ENCODE peak calls at places on chromosome 19, in five cellular contexts. Z is ovary, W is RWPE1, Y is WTC11, K is cardiac muscle cell. P is an unnamed sample.

GRCh38 chr19:687569-688166 is 7.6 kb downstream of the PRSS57 start:
- DNase-seq in Z (no peak), W (no peak), Y (no peak), K (no peak), P (no peak)

GRCh38 chr19:33550741-33551140 is 29.1 kb upstream of the PEPD start:
- DNase-seq in Z (no peak), W (no peak), Y (no peak), K (no peak), P (no peak)

GRCh38 chr19:17951151-17952040 is 15.5 kb upstream of the KCNN1 start:
- DNase-seq in Z (no peak), W (no peak), Y (peak), K (peak), P (no peak)

GRCh38 chr19:49595006-49595818 is 4.2 kb downstream of the PRR12 start:
- DNase-seq in Z (no peak), W (no peak), Y (no peak), K (no peak), P (no peak)

GRCh38 chr19:39679056-39679790 is 23.5 kb downstream of the LGALS16 start:
- DNase-seq in Z (no peak), W (no peak), Y (no peak), K (no peak), P (no peak)

GRCh38 chr19:10227215-10227971 is 3.7 kb downstream of the S1PR2 start:
- DNase-seq in Z (no peak), W (no peak), Y (peak), K (no peak), P (no peak)

GRCh38 chr19:20077791-20078463 is at the start of gene ZNF90:
- DNase-seq in Z (peak), W (peak), Y (peak), K (peak), P (no peak)

GRCh38 chr19:53903055-53903680 is 5.9 kb upstream of the CACNG7 start:
- DNase-seq in Z (no peak), W (peak), Y (peak), K (peak), P (peak)

GRCh38 chr19:50880241-50880640 is 7.0 kb downstream of the KLK2 start:
- DNase-seq in Z (no peak), W (no peak), Y (no peak), K (no peak), P (no peak)

GRCh38 chr19:23817519-23817918 is 58.8 kb upstream of the ZNF681 start:
- DNase-seq in Z (no peak), W (no peak), Y (peak), K (peak), P (peak)

GRCh38 chr19:43755256-43755801 is 567 bp upstream of the SMG9 start:
- DNase-seq in Z (peak), W (peak), Y (peak), K (peak), P (peak)

GRCh38 chr19:12365094-12365371 is 450 bp downstream of the ZNF442 start:
- DNase-seq in Z (no peak), W (peak), Y (no peak), K (no peak), P (no peak)

GRCh38 chr19:1067341-1068103 is 555 bp downstream of the ARHGAP45 start:
- DNase-seq in Z (no peak), W (no peak), Y (no peak), K (no peak), P (no peak)

GRCh38 chr19:42023121-42023942 is 29.3 kb upstream of the ATP1A3 start:
- DNase-seq in Z (no peak), W (no peak), Y (peak), K (peak), P (peak)

GRCh38 chr19:13089139-13089856 is 13.4 kb downstream of the LYL1 start:
- DNase-seq in Z (no peak), W (peak), Y (peak), K (no peak), P (no peak)

GRCh38 chr19:44055870-44056269 is 4.0 kb downstream of the ZNF223 start:
- DNase-seq in Z (no peak), W (no peak), Y (peak), K (no peak), P (no peak)

GRCh38 chr19:27794444-27795042 is 1418.4 kb downstream of the UQCRFS1 start:
- DNase-seq in Z (no peak), W (no peak), Y (peak), K (peak), P (no peak)

GRCh38 chr19:45478454-45479238 is 10.8 kb downstream of the FOSB start:
- DNase-seq in Z (peak), W (peak), Y (peak), K (peak), P (peak)

GRCh38 chr19:50447053-50447452 is 14.4 kb downstream of the MYBPC2 start:
- DNase-seq in Z (no peak), W (no peak), Y (no peak), K (no peak), P (no peak)

GRCh38 chr19:9945319-9945966 is 9.1 kb upstream of the OLFM2 start:
- DNase-seq in Z (peak), W (peak), Y (peak), K (no peak), P (peak)

GRCh38 chr19:42468273-42468796 is 25.6 kb upstream of the CXCL17 start:
- DNase-seq in Z (no peak), W (peak), Y (no peak), K (no peak), P (peak)

GRCh38 chr19:58330458-58330857 is 3.7 kb downstream of the ZSCAN22 start:
- DNase-seq in Z (no peak), W (peak), Y (no peak), K (no peak), P (peak)

GRCh38 chr19:34298891-34299510 is 44.6 kb downstream of the GARRE1 start:
- DNase-seq in Z (no peak), W (no peak), Y (no peak), K (no peak), P (no peak)

GRCh38 chr19:6260912-6261636 is 18.7 kb downstream of the MLLT1 start:
- DNase-seq in Z (no peak), W (peak), Y (peak), K (no peak), P (peak)

GRCh38 chr19:51882518-51882917 is 5.2 kb downstream of the ZNF577 start:
- DNase-seq in Z (no peak), W (no peak), Y (no peak), K (no peak), P (no peak)

GRCh38 chr19:45670670-45671453 is 2.8 kb downstream of the GIPR start:
- DNase-seq in Z (no peak), W (peak), Y (peak), K (peak), P (peak)

GRCh38 chr19:15304140-15304705 is 28.1 kb downstream of the BRD4 start:
- DNase-seq in Z (no peak), W (no peak), Y (no peak), K (peak), P (no peak)

GRCh38 chr19:15702590-15702930 is 25.3 kb upstream of the OR10H2 start:
- DNase-seq in Z (peak), W (no peak), Y (no peak), K (no peak), P (peak)

GRCh38 chr19:51448011-51448744 is 10.1 kb downstream of the SIGLEC8 start:
- DNase-seq in Z (no peak), W (no peak), Y (no peak), K (no peak), P (no peak)

GRCh38 chr19:29823581-29824330 is 12.0 kb downstream of the CCNE1 start:
- DNase-seq in Z (no peak), W (no peak), Y (no peak), K (no peak), P (no peak)

GRCh38 chr19:16076958-16077611 is 790 bp downstream of the TPM4 start:
- DNase-seq in Z (peak), W (no peak), Y (peak), K (peak), P (peak)

GRCh38 chr19:2034729-2035589 is 16.1 kb downstream of the MKNK2 start:
- DNase-seq in Z (peak), W (peak), Y (peak), K (peak), P (peak)

GRCh38 chr19:21468791-21469190 is 36.6 kb upstream of the ZNF429 start:
- DNase-seq in Z (no peak), W (no peak), Y (peak), K (peak), P (no peak)

GRCh38 chr19:44807652-44808462 is 1.0 kb upstream of the BCAM start:
- DNase-seq in Z (peak), W (peak), Y (peak), K (peak), P (peak)

GRCh38 chr19:45667620-45668341 is at the start of gene GIPR:
- DNase-seq in Z (no peak), W (peak), Y (peak), K (peak), P (peak)

GRCh38 chr19:15154002-15154612 is 46.7 kb downstream of the NOTCH3 start:
- DNase-seq in Z (no peak), W (peak), Y (peak), K (peak), P (peak)

GRCh38 chr19:32498641-32499200 is 82.3 kb upstream of the PDCD5 start:
- DNase-seq in Z (no peak), W (no peak), Y (no peak), K (no peak), P (no peak)

GRCh38 chr19:39778763-39779162 is at the start of gene LEUTX:
- DNase-seq in Z (no peak), W (no peak), Y (no peak), K (no peak), P (no peak)

GRCh38 chr19:55333870-55334269 is 5.8 kb upstream of the KMT5C start:
- DNase-seq in Z (no peak), W (no peak), Y (no peak), K (no peak), P (no peak)

DNA sequence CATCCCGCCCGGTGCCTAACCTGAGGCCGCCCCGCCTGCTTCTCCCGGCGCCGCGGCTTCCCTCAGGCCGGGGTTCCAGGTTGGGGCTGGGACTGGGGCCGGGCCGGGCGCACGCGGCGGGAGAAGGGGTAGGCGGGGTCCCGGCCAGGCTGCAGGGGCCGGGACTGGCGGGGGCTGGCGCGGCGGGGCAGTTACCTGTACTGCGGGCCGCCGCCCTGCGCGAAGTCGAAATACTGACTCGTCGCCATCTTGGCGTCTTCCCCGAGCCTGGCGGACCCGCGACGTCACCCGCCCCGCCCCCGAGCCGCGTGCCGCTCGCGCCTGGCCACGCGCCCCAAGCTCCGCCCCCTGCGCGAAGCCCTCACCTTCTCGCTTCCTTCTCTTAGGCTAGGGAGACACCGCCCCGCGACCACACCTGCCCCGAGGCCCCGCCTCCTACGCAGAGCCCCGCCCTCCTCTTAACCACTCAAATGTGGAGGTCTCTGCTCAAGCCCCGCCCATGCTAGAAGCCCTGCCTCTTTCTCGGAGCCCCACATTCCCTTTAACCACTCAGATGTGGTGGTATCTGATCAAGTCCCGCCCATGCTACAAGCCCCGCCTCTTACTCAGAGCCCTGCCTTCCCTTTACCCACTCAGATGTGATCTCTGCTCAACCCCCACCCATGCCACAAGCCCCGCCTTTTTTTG is at the start of gene ZFR2:
- DNase-seq in Z (no peak), W (no peak), Y (peak), K (peak), P (no peak)
- TF ChIP-seq CTCF in Z (no peak), W (no peak), Y (no peak), K (no peak), P (no peak)

GRCh38 chr19:31377736-31378135 is 28.5 kb upstream of the TSHZ3 start:
- DNase-seq in Z (no peak), W (no peak), Y (no peak), K (no peak), P (no peak)

GRCh38 chr19:31380854-31381253 is 31.6 kb upstream of the TSHZ3 start:
- DNase-seq in Z (no peak), W (no peak), Y (no peak), K (no peak), P (no peak)

GRCh38 chr19:31383553-31383952 is 34.3 kb upstream of the TSHZ3 start:
- DNase-seq in Z (no peak), W (peak), Y (no peak), K (no peak), P (no peak)

DNA sequence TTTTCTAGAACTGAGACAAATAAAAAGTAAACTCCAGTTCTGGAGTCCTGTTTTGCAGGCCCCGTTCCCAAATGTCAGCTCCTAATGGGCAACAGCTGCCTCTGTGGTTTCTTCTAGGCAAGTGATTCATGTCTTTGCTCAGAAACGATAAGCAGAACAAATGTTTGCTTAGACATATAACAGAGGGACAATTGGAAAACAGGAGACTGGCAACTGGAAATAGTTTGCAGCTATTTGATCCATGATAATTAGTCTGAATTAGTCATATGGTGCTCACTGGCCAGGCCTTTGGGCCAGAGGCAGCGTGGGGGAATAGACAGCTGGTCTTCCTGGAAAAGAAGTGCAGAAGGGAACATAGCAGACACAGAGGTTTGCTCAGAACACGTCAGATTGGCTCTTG is 29.2 kb upstream of the TSHZ3 start:
- DNase-seq in Z (peak), W (peak), Y (no peak), K (no peak), P (peak)
- TF ChIP-seq CTCF in Z (no peak), W (no peak), Y (no peak), K (no peak), P (no peak)

DNA sequence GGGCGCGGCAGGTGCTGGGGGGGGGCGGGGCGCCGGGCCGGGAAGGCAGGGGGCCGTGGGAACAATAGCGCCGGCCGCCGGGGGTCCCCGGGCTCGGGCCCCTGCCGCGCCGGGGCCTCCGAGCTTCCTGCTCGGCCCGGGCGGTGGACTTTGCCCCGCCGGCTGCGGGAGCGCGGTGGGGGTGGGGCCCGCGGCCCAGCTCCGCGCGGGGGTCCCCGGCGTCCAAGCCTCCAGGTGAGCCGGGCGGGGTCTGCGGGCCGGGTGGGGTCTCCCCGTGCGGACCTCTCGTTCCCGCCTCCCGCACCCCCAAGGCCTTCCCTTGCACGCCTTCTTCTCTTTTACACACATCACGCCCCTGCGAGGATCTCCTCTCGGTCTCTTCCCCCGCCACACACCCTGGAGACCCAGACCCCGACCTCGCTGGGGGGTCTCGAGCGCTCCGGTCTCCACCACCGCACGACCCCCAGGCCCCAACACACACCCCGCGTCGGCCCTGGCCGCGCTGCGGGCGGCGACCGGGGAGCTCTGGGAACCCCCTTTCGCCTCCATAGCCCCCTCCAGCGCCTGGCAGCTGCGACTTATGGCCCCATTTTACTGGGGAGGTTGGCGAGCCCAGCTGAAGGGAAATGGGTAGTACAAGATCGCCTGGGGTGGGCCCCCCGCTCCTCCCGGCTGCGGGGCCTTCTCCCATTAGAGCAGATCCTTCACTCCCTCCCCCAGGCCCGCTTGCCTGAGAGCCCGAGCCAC is 701 bp downstream of the CAMSAP3 start:
- DNase-seq in Z (no peak), W (no peak), Y (no peak), K (no peak), P (no peak)
- TF ChIP-seq CTCF in Z (no peak), W (no peak), Y (no peak), K (no peak), P (no peak)

DNA sequence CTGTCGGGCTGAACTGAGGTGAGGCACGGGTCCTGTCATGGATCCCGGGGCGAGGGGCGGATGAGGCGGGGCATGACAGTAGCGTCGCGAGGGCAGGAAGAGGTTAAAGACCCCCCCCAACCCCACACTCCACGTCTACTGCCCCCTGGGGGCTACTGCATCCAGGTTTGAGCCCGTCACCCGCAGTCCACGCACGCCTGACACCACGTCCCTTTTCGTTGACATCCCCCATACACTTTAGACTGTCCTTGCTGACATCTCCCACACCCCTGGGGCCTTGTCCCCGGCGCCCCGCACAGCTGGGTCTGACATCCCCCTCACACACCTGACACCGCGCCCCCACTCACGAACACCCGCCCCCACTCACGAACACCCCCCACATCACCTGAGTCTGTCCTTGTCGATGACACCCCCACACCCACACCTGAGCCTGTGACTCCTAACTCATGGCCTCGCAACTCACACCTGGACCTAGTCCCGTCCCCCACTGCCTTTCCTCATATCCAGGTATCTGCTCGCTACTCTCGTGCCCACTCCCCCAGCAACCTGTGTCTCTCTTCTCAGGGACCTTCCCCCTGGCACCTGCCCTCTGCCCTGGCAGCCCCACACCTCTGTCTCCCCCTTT is 416 bp downstream of the SLC25A42 start:
- DNase-seq in Z (peak), W (peak), Y (no peak), K (no peak), P (no peak)
- TF ChIP-seq CTCF in Z (peak), W (no peak), Y (no peak), K (peak), P (no peak)

GRCh38 chr19:37813340-37813739 is 34.0 kb upstream of the ZNF573 start:
- DNase-seq in Z (no peak), W (no peak), Y (no peak), K (no peak), P (no peak)

DNA sequence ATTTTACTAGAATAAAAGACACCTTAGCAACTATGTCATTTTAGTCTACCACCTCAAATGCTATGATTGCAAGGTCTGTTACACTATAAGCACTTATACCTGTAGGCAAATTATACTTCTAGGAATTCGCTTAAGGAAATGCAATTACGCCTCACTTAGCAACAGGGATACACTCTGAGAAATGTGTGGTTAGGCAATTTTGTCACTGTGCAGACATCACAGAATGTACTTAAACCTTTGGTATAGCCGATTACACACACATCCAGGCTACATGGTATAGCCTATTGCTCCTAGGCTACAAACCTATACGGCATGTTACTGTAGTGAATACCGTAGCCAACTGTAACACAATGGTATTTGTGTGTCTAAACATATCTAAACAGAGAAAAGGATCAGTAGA is 30.0 kb upstream of the ZNF573 start:
- DNase-seq in Z (no peak), W (no peak), Y (no peak), K (no peak), P (no peak)
- TF ChIP-seq CTCF in Z (no peak), W (no peak), Y (no peak), K (no peak), P (no peak)

P was measured in MCF 10A.